ENCODE peak calls at places on chromosomes 16 and 17, in seven cellular contexts. I is H9, K is mesenchymal stem cell, M is IMR-90, O is mesendoderm, G is H1, T is trophoblast cell. R is an unnamed sample.

GRCh38 chr17:77246110-77247047 is 105.6 kb downstream of the SEC14L1 start:
- DNase-seq in O (no peak), I (no peak), M (no peak), G (no peak), K (no peak), T (no peak), R (no peak)

GRCh38 chr16:66167564-66168291 is 198.8 kb upstream of the CDH5 start:
- DNase-seq in T (no peak), M (peak; percentile 46), I (peak; percentile 40), O (peak; percentile 77), G (no peak), K (peak; percentile 67), R (no peak)

GRCh38 chr17:78111727-78112507 is 16.6 kb downstream of the TMC6 start:
- DNase-seq in I (no peak), O (no peak), G (no peak), K (no peak), M (no peak), T (no peak), R (no peak)

GRCh38 chr16:72291531-72291981 is 119.6 kb upstream of the PMFBP1 start:
- DNase-seq in O (no peak), T (peak; percentile 4), I (no peak), M (peak; percentile 94), K (peak; percentile 89), G (no peak), R (no peak)

GRCh38 chr16:50473375-50473945 is 74.7 kb upstream of the NKD1 start:
- DNase-seq in T (no peak), K (no peak), O (peak; percentile 31), G (no peak), M (no peak), I (no peak), R (no peak)

GRCh38 chr17:82888583-82889495 is 49.0 kb upstream of the ZNF750 start:
- DNase-seq in G (no peak), T (peak; percentile 39), K (no peak), M (no peak), I (no peak), O (no peak), R (no peak)

GRCh38 chr16:64478258-64478906 is 643.5 kb downstream of the CDH11 start:
- DNase-seq in M (peak; percentile 54), K (peak; percentile 57), O (no peak), I (no peak), T (no peak), G (no peak), R (no peak)

GRCh38 chr17:17121162-17121561 is 78.9 kb downstream of the MPRIP start:
- DNase-seq in M (no peak), K (no peak), O (no peak), G (no peak), I (no peak), T (no peak), R (no peak)

GRCh38 chr17:40097087-40097486 is 3.3 kb downstream of the NR1D1 start:
- DNase-seq in K (no peak), G (no peak), M (no peak), I (no peak), T (no peak), O (no peak), R (no peak)

GRCh38 chr17:75105269-75106080 is 4.3 kb upstream of the ARMC7 start:
- DNase-seq in K (peak; percentile 56), T (peak; percentile 43), I (peak; percentile 87), O (peak; percentile 94), M (peak; percentile 40), G (peak; percentile 81), R (no peak)

GRCh38 chr16:1523581-1524245 is 9.8 kb upstream of the TMEM204 start:
- DNase-seq in M (no peak), T (peak; percentile 39), K (no peak), O (no peak), I (no peak), G (no peak), R (no peak)

GRCh38 chr16:86449377-86450095 is 60.8 kb upstream of the FOXF1 start:
- DNase-seq in K (no peak), O (no peak), M (no peak), T (no peak), G (no peak), I (no peak), R (no peak)

GRCh38 chr17:36920032-36921000 is 17.0 kb upstream of the LHX1 start:
- DNase-seq in M (peak; percentile 46), K (peak; percentile 39), T (no peak), O (peak; percentile 77), G (peak; percentile 63), I (peak; percentile 53), R (no peak)

GRCh38 chr17:67386965-67387551 is 10.0 kb downstream of the PITPNC1 start:
- DNase-seq in O (peak; percentile 70), M (peak; percentile 55), G (peak; percentile 91), T (peak; percentile 66), K (peak; percentile 30), I (peak; percentile 75), R (peak; percentile 57)

GRCh38 chr16:29790183-29790948 is at the start of gene KIF22:
- DNase-seq in K (peak; percentile 98), G (peak; percentile 99), O (peak; percentile 99), M (peak; percentile 98), T (peak; percentile 99), I (peak; percentile 99), R (peak; percentile 99)

GRCh38 chr16:74563828-74564263 is 43.1 kb downstream of the GLG1 start:
- DNase-seq in I (no peak), M (peak; percentile 43), T (peak; percentile 96), G (no peak), K (peak; percentile 68), O (peak; percentile 25), R (no peak)

GRCh38 chr17:61429274-61429673 is 22.9 kb upstream of the TBX4 start:
- DNase-seq in I (no peak), G (no peak), K (no peak), M (no peak), T (no peak), O (no peak), R (no peak)

GRCh38 chr17:80327518-80327917 is 66.9 kb downstream of the RNF213 start:
- DNase-seq in G (no peak), I (no peak), O (no peak), T (no peak), M (no peak), K (no peak), R (no peak)

GRCh38 chr16:83994087-83994486 is 26.0 kb downstream of the NECAB2 start:
- DNase-seq in O (peak; percentile 36), G (no peak), I (no peak), M (peak; percentile 95), T (peak; percentile 75), K (peak; percentile 88), R (no peak)

GRCh38 chr17:81241648-81242420 is 2.7 kb downstream of the NDUFAF8 start:
- DNase-seq in K (peak; percentile 54), I (peak; percentile 91), T (peak; percentile 35), G (peak; percentile 97), O (peak; percentile 75), M (peak; percentile 13), R (peak; percentile 72)

GRCh38 chr16:24774510-24774909 is 45.1 kb downstream of the TNRC6A start:
- DNase-seq in O (no peak), M (no peak), T (no peak), I (no peak), K (no peak), G (no peak), R (no peak)

GRCh38 chr17:33115351-33115750 is 123.7 kb downstream of the SPACA3 start:
- DNase-seq in G (no peak), O (no peak), I (no peak), T (no peak), M (no peak), K (no peak), R (no peak)
- H3K79me1 ChIP-seq in G (no peaks in the 10 kb centered on the region), O (no peaks in the 10 kb centered on the region), I (no peaks in the 10 kb centered on the region), T (no peaks in the 10 kb centered on the region), M (no peaks in the 10 kb centered on the region), K (no peaks in the 10 kb centered on the region), R (no peaks in the 10 kb centered on the region)

GRCh38 chr16:28543072-28543471 is 4.3 kb upstream of the NUPR1 start:
- DNase-seq in I (no peak), K (no peak), O (no peak), G (no peak), M (no peak), T (peak; percentile 45), R (no peak)

GRCh38 chr16:28534542-28535373 is 4.0 kb downstream of the NUPR1 start:
- DNase-seq in G (no peak), T (peak; percentile 33), K (no peak), I (no peak), M (no peak), O (no peak), R (no peak)

GRCh38 chr16:28537076-28537475 is 1.7 kb downstream of the NUPR1 start:
- DNase-seq in G (no peak), O (no peak), K (no peak), T (no peak), I (no peak), M (no peak), R (no peak)

GRCh38 chr16:28537964-28538732 is 626 bp downstream of the NUPR1 start:
- DNase-seq in O (no peak), I (no peak), M (no peak), T (no peak), K (no peak), G (no peak), R (no peak)

GRCh38 chr16:28538733-28539596 is at the start of gene NUPR1:
- DNase-seq in I (no peak), G (no peak), T (no peak), K (peak; percentile 73), O (peak; percentile 11), M (peak; percentile 97), R (no peak)
- H3K79me1 ChIP-seq in I (no peaks in the 10 kb centered on the region), G (no peaks in the 10 kb centered on the region), T (peaks cover 6% of the 10 kb centered on the region), K (no peaks in the 10 kb centered on the region), O (no peaks in the 10 kb centered on the region), M (peaks cover 26% of the 10 kb centered on the region), R (peaks cover 1% of the 10 kb centered on the region)

GRCh38 chr17:51454456-51454978 is 194.2 kb downstream of the UTP18 start:
- DNase-seq in K (no peak), I (no peak), G (no peak), T (no peak), O (no peak), M (no peak), R (no peak)

GRCh38 chr17:51455211-51455610 is 194.9 kb downstream of the UTP18 start:
- DNase-seq in G (no peak), T (no peak), M (no peak), O (no peak), I (no peak), K (no peak), R (no peak)

GRCh38 chr17:51461578-51462004 is 201.2 kb downstream of the UTP18 start:
- DNase-seq in T (peak; percentile 47), O (peak; percentile 84), M (peak; percentile 23), G (peak; percentile 85), K (peak; percentile 6), I (peak; percentile 92), R (peak; percentile 35)

GRCh38 chr17:51456942-51457341 is 196.6 kb downstream of the UTP18 start:
- DNase-seq in I (no peak), T (no peak), M (no peak), K (no peak), G (no peak), O (no peak), R (no peak)

GRCh38 chr17:51455931-51456330 is 195.6 kb downstream of the UTP18 start:
- DNase-seq in T (no peak), I (no peak), G (no peak), M (no peak), O (no peak), K (no peak), R (no peak)
- H3K79me1 ChIP-seq in T (no peaks in the 10 kb centered on the region), I (no peaks in the 10 kb centered on the region), G (no peaks in the 10 kb centered on the region), M (no peaks in the 10 kb centered on the region), O (no peaks in the 10 kb centered on the region), K (no peaks in the 10 kb centered on the region), R (no peaks in the 10 kb centered on the region)

DNA sequence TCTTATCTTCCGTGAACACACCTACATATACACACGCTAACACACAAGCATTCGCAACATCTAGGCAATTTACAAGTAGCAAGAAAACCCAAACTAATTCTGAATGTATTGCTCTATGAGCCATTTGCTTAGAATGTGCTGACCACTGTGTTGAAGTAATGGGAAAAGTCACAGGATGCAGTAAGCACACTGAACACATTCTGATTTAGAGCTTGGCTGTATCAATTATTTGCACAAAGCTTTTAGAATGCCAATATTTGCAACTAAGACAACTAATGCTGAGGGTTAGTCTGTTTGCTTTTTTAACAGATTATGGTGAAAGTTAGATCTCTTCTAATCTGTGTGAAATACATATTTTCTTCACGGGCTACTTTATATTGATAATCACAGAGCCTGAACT is 179.8 kb upstream of the ELAC2 start:
- DNase-seq in I (no peak), O (no peak), M (no peak), K (no peak), T (no peak), G (no peak), R (no peak)
- H3K79me1 ChIP-seq in I (no peaks in the 10 kb centered on the region), O (no peaks in the 10 kb centered on the region), M (no peaks in the 10 kb centered on the region), K (no peaks in the 10 kb centered on the region), T (peaks cover 3% of the 10 kb centered on the region), G (no peaks in the 10 kb centered on the region), R (no peaks in the 10 kb centered on the region)